ENCODE peak calls at places on chromosome 12, in nine cellular contexts. Q is vagina; F is fibroblast of pulmonary artery; J is cardiac muscle cell; I is stimulated activated CD8-positive, alpha-beta memory T cell treated with anti-CD3 and anti-CD28 coated beads, Interleukin-4, amount 100 ng/mL, for 4 hours; Z is nucleus accumbens; G is NCI-H748 treated with DMSO at 0.1 percent for 48 hours; P is NCI-H774; B is epithelial cell of esophagus. X is an unnamed sample.

GRCh38 chr12:110270125-110270962 is 10.7 kb upstream of the ATP2A2 start:
- DNase-seq in Q (no peak), F (peak), J (peak), I (no peak), Z (no peak), G (peak), P (peak), B (peak), X (no peak)

GRCh38 chr12:123250471-123251383 is 17.5 kb downstream of the MTRFR start:
- DNase-seq in Q (no peak), F (no peak), J (no peak), I (no peak), Z (no peak), G (peak), P (peak), B (peak), X (no peak)

GRCh38 chr12:49970658-49971057 is 2.1 kb upstream of the AQP6 start:
- DNase-seq in Q (no peak), F (no peak), J (no peak), I (no peak), Z (no peak), G (no peak), P (no peak), B (no peak), X (no peak)

GRCh38 chr12:106585862-106586534 is 3.2 kb downstream of the RFX4 start:
- DNase-seq in Q (no peak), F (no peak), J (no peak), I (no peak), Z (no peak), G (peak), P (peak), B (no peak), X (no peak)

GRCh38 chr12:58310368-58310767 is 369.0 kb downstream of the ATP23 start:
- DNase-seq in Q (no peak), F (peak), J (peak), I (no peak), Z (no peak), G (no peak), P (no peak), B (peak), X (no peak)

GRCh38 chr12:94545937-94546771 is 86.5 kb upstream of the CEP83 start:
- DNase-seq in Q (no peak), F (peak), J (peak), I (no peak), Z (peak), G (peak), P (peak), B (peak), X (peak)

GRCh38 chr12:122995503-122996187 is 15.2 kb downstream of the ARL6IP4 start:
- DNase-seq in Q (no peak), F (no peak), J (no peak), I (no peak), Z (no peak), G (no peak), P (no peak), B (no peak), X (no peak)

GRCh38 chr12:77377622-77378021 is 312.3 kb upstream of the E2F7 start:
- DNase-seq in Q (no peak), F (no peak), J (no peak), I (no peak), Z (no peak), G (no peak), P (no peak), B (no peak), X (no peak)

GRCh38 chr12:114933428-114934160 is 249.6 kb upstream of the TBX3 start:
- DNase-seq in Q (no peak), F (peak), J (peak), I (no peak), Z (no peak), G (no peak), P (no peak), B (peak), X (no peak)

GRCh38 chr12:12718382-12718761 is 1.2 kb downstream of the CDKN1B start:
- DNase-seq in Q (no peak), F (no peak), J (peak), I (no peak), Z (no peak), G (no peak), P (no peak), B (no peak), X (no peak)

GRCh38 chr12:19351346-19351745 is 87.9 kb upstream of the AEBP2 start:
- DNase-seq in Q (no peak), F (no peak), J (no peak), I (no peak), Z (no peak), G (no peak), P (no peak), B (no peak), X (no peak)

GRCh38 chr12:2624543-2625266 is 170.1 kb upstream of the FKBP4 start:
- DNase-seq in Q (no peak), F (no peak), J (peak), I (no peak), Z (no peak), G (no peak), P (no peak), B (peak), X (peak)

X was measured in NAMALWA.